ENCODE peak calls at places on chromosomes 13 and 19, in six cellular contexts. X is uterus, J is pancreas, Y is HCT116, S is mammary epithelial cell, A is heart left ventricle. H is an unnamed sample.

GRCh38 chr19:45145270-45146189 is 15.3 kb downstream of the NKPD1 start:
- DNase-seq in A (no peak), X (no peak), J (no peak), Y (no peak), S (no peak), H (no peak)

GRCh38 chr19:33747273-33747672 is 49.4 kb upstream of the KCTD15 start:
- DNase-seq in A (no peak), J (no peak), S (no peak), Y (no peak), X (no peak), H (no peak)

GRCh38 chr19:47110521-47111080 is 3.0 kb downstream of the ZC3H4 start:
- DNase-seq in X (no peak), A (no peak), Y (no peak), S (peak), J (no peak), H (no peak)

GRCh38 chr19:7742575-7742974 is 4.8 kb downstream of the CD209 start:
- DNase-seq in S (no peak), J (no peak), A (no peak), X (no peak), Y (no peak), H (no peak)

GRCh38 chr19:32063601-32064000 is 281.8 kb upstream of the ZNF507 start:
- DNase-seq in J (no peak), Y (no peak), X (no peak), A (no peak), S (no peak), H (no peak)

GRCh38 chr13:100508391-100508790 is 80.2 kb downstream of the GGACT start:
- DNase-seq in Y (no peak), S (no peak), X (no peak), A (no peak), J (no peak), H (no peak)

GRCh38 chr13:57638147-57638890 is 6.8 kb downstream of the PCDH17 start:
- DNase-seq in A (no peak), Y (no peak), X (no peak), S (no peak), J (no peak), H (no peak)

GRCh38 chr19:47274891-47275865 is 493 bp downstream of the INAFM1 start:
- DNase-seq in A (peak), X (peak), J (peak), S (no peak), Y (no peak), H (no peak)

GRCh38 chr19:33622809-33623511 is 1.2 kb downstream of the CHST8 start:
- DNase-seq in J (no peak), X (no peak), A (no peak), S (no peak), Y (no peak), H (no peak)

GRCh38 chr13:36282818-36283432 is 14.7 kb downstream of the CCDC169 start:
- DNase-seq in Y (peak), S (peak), J (no peak), A (no peak), X (no peak), H (peak)

GRCh38 chr19:48043675-48044258 is at the start of gene CABP5:
- DNase-seq in J (no peak), A (no peak), S (no peak), X (no peak), Y (no peak), H (no peak)

GRCh38 chr13:102089177-102089576 is 312.7 kb downstream of the FGF14 start:
- DNase-seq in X (no peak), Y (no peak), A (no peak), S (no peak), J (no peak), H (no peak)

GRCh38 chr13:100790405-100790804 is 115.8 kb upstream of the TMTC4 start:
- DNase-seq in Y (no peak), A (no peak), X (no peak), S (no peak), J (no peak), H (no peak)

GRCh38 chr19:8307400-8307964 is 676 bp downstream of the CD320 start:
- DNase-seq in X (no peak), Y (no peak), A (no peak), J (no peak), S (no peak), H (no peak)

GRCh38 chr19:44643605-44644390 is at the start of gene PVR:
- DNase-seq in S (peak), A (peak), Y (no peak), X (peak), J (peak), H (no peak)

GRCh38 chr13:28719656-28720055 is 886 bp upstream of the SLC46A3 start:
- DNase-seq in X (no peak), S (peak), J (no peak), A (no peak), Y (no peak), H (no peak)

GRCh38 chr13:51636349-51636890 is 52.2 kb downstream of the WDFY2 start:
- DNase-seq in J (no peak), Y (no peak), S (no peak), A (no peak), X (no peak), H (no peak)

GRCh38 chr13:52112606-52113005 is 16.3 kb downstream of the NEK5 start:
- DNase-seq in J (no peak), A (no peak), Y (no peak), X (no peak), S (no peak), H (no peak)

GRCh38 chr19:43636121-43636683 is 3.4 kb downstream of the CADM4 start:
- DNase-seq in S (no peak), J (no peak), Y (no peak), A (no peak), X (no peak), H (no peak)
- H3K4me3 ChIP-seq in S (no peak), J (no peak), Y (no peak), A (no peak), X (no peak), H (no peak)

GRCh38 chr13:32538621-32539246 is at the start of gene N4BP2L2:
- DNase-seq in J (peak), A (peak), X (peak), Y (peak), S (peak), H (peak)
- TF ChIP-seq CTCF in J (no peak), A (no peak), X (peak), Y (peak), S (peak), H (peak)

DNA sequence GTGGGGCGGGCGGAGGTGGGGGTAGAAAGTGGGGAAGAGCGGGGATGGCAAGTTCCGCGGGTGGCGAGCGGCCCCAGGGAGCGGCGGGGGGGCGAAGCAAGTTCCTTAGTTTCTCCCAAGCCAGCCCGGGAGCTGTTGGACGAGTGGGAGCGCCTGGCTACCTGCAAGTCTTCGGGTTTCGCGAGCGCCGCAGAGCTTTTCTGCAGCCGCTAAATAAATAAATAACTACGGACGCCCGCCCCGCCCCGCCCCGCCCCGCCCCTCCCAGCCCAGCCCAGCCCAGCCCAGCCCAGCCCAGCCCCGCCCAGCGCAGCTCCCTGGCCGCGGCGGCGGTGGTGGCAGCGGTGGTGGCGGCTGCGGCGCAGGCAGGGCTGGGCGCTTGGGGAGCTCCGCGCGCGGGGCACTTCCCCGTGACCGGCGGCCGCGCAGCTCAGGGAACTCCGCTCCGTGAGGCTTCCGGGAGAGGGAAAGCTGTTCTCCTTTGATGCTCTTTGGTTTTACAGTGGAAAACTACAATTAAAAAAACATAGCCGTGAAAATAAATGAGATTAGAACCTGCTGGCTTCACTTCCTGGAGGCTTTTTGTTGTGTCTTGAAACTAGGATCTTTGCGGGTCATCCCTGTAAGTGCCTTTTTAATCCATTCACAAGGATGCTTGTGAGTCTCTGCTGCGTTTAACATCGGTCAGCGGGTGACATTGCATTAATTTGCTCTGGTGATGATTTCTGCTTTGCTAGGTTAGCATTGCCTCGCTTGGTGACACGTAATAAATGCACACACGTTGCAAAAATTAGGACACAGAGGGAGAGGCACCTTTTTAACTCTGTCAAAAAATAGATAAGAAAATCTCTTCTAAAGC is at the start of gene UBE2L5:
- DNase-seq in S (peak), J (peak), Y (peak), X (peak), A (peak), H (peak)
- H3K4me3 ChIP-seq in S (peak), J (peak), Y (peak), X (peak), A (peak), H (peak)

GRCh38 chr19:38932425-38933179 is 1.9 kb downstream of the MRPS12 start:
- DNase-seq in J (peak), S (no peak), Y (peak), A (no peak), X (no peak), H (no peak)
- TF ChIP-seq CTCF in J (no peak), S (peak), Y (peak), A (peak), X (no peak), H (peak)